ENCODE peak calls at places on chromosomes 16 and 17, in eight cellular contexts. Y is body of pancreas; V is uterus; J is effector memory CD4-positive, alpha-beta T cell; R is HCT116; D is esophagus squamous epithelium; C is gastrocnemius medialis; Q is lower lobe of right lung. I is an unnamed sample. For H3K36me3 and H3K4me1, the result is how much of the 10 kb centered on the place peaks cover.

GRCh38 chr17:12021604-12022003 is 927 bp downstream of the MAP2K4 start:
- DNase-seq in V (no peak), C (no peak), Q (no peak), Y (no peak), D (no peak), J (no peak), R (no peak), I (no peak)

GRCh38 chr17:47955497-47956461 is 1.9 kb downstream of the PRR15L start:
- DNase-seq in J (no peak), Q (peak), D (no peak), Y (peak), V (no peak), R (no peak), C (no peak), I (no peak)

GRCh38 chr17:74455025-74455585 is 11.3 kb upstream of the CD300A start:
- DNase-seq in C (peak), R (no peak), V (no peak), Y (no peak), Q (no peak), J (no peak), D (no peak), I (no peak)

GRCh38 chr16:88030498-88030897 is 79.3 kb downstream of the BANP start:
- DNase-seq in Q (no peak), R (no peak), J (no peak), C (no peak), D (no peak), V (peak), Y (no peak), I (no peak)

GRCh38 chr17:49920370-49920769 is 48.6 kb upstream of the DLX4 start:
- DNase-seq in V (no peak), Y (no peak), J (no peak), C (no peak), D (no peak), Q (no peak), R (no peak), I (no peak)

GRCh38 chr16:81366316-81366932 is 51.7 kb downstream of the GAN start:
- DNase-seq in D (no peak), C (no peak), R (peak), J (no peak), V (no peak), Q (no peak), Y (no peak), I (no peak)

GRCh38 chr16:81711609-81712329 is 67.3 kb upstream of the PLCG2 start:
- DNase-seq in R (peak), C (no peak), Q (no peak), J (no peak), V (peak), Y (no peak), D (no peak), I (no peak)

GRCh38 chr17:68592667-68593330 is 8.4 kb downstream of the FAM20A start:
- DNase-seq in Q (no peak), D (no peak), V (peak), Y (no peak), J (no peak), R (no peak), C (peak), I (no peak)

GRCh38 chr16:78113258-78113657 is 13.8 kb downstream of the WWOX start:
- DNase-seq in R (no peak), J (no peak), D (no peak), Y (no peak), C (no peak), V (no peak), Q (no peak), I (no peak)

GRCh38 chr17:44990994-44991393 is 22.9 kb upstream of the C1QL1 start:
- DNase-seq in Y (no peak), V (no peak), J (no peak), Q (no peak), D (no peak), C (no peak), R (no peak), I (no peak)

GRCh38 chr16:35792516-35793285 is 2333.3 kb downstream of the TP53TG3F start:
- DNase-seq in D (no peak), Y (no peak), C (no peak), Q (no peak), V (no peak), J (no peak), R (no peak), I (no peak)

GRCh38 chr16:13767215-13767614 is 152.7 kb upstream of the ERCC4 start:
- DNase-seq in Y (no peak), D (no peak), C (no peak), V (no peak), R (no peak), Q (no peak), J (no peak), I (no peak)

GRCh38 chr17:8647202-8647601 is 16.7 kb upstream of the MYH10 start:
- DNase-seq in Y (no peak), Q (no peak), D (no peak), V (no peak), C (no peak), R (no peak), J (no peak), I (no peak)

GRCh38 chr16:64391009-64391663 is 730.7 kb downstream of the CDH11 start:
- DNase-seq in D (no peak), C (no peak), Q (no peak), J (no peak), Y (no peak), V (no peak), R (no peak), I (no peak)

GRCh38 chr17:55495239-55495638 is 16.0 kb downstream of the SMIM36 start:
- DNase-seq in C (no peak), V (no peak), Y (no peak), D (no peak), J (no peak), R (no peak), Q (no peak), I (no peak)

GRCh38 chr16:88593489-88593888 is 23.3 kb downstream of the ZC3H18 start:
- DNase-seq in Y (no peak), R (no peak), V (no peak), D (no peak), C (no peak), Q (no peak), J (no peak), I (no peak)

GRCh38 chr17:81387235-81388060 is 7.8 kb upstream of the BAHCC1 start:
- DNase-seq in V (peak), J (no peak), Y (peak), C (peak), Q (peak), R (no peak), D (no peak), I (no peak)

GRCh38 chr16:5001571-5001970 is 32.2 kb downstream of the NAGPA start:
- DNase-seq in Q (peak), V (no peak), D (no peak), Y (no peak), R (no peak), J (no peak), C (no peak), I (no peak)

GRCh38 chr17:17685775-17686291 is 4.6 kb downstream of the RAI1 start:
- DNase-seq in R (peak), Q (peak), C (no peak), J (no peak), Y (peak), D (no peak), V (no peak), I (no peak)

GRCh38 chr17:6969323-6969726 is 26.5 kb upstream of the ALOX12 start:
- DNase-seq in J (no peak), Y (no peak), V (no peak), R (no peak), Q (no peak), C (no peak), D (no peak), I (no peak)

GRCh38 chr16:46751381-46751780 is 3.2 kb upstream of the MYLK3 start:
- DNase-seq in V (no peak), C (no peak), R (no peak), D (no peak), J (no peak), Q (no peak), Y (no peak), I (no peak)

GRCh38 chr17:59332890-59333377 is 1.5 kb downstream of the YPEL2 start:
- DNase-seq in Q (peak), J (no peak), C (peak), V (peak), D (no peak), Y (peak), R (no peak), I (no peak)

GRCh38 chr17:29384901-29385300 is 5.3 kb upstream of the TAOK1 start:
- DNase-seq in Y (no peak), Q (no peak), R (no peak), J (no peak), C (no peak), D (no peak), V (no peak), I (no peak)

GRCh38 chr16:2078096-2078495 is 30.3 kb downstream of the TSC2 start:
- DNase-seq in C (no peak), J (no peak), R (no peak), Q (no peak), Y (no peak), D (no peak), V (no peak), I (no peak)

DNA sequence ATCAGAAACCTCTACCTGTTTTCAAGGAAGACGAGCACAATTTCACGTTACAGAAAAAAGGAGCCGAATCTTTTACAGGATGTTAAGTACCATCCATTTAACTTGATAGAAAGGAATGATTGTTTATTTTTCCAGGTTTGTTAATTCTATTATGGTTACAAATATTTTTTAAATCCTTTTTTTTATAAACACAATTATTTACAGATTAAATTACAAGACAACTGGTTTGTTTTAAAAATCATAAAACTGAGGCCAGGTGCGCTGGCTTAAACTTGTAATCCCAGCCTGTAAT is 18.2 kb downstream of the ZNF213 start:
- DNase-seq in R (no peak), C (no peak), D (no peak), J (no peak), Q (peak), Y (no peak), V (no peak), I (no peak)
- H3K27ac ChIP-seq in R (no peak), C (peak), D (no peak), J (no peak), Q (no peak), Y (peak), V (peak), I (no peak)

GRCh38 chr17:14489986-14490385 is 189.1 kb downstream of the HS3ST3B1 start:
- DNase-seq in Y (no peak), C (no peak), D (no peak), J (no peak), R (no peak), Q (no peak), V (no peak), I (no peak)

GRCh38 chr17:14487068-14487467 is 186.2 kb downstream of the HS3ST3B1 start:
- DNase-seq in V (no peak), R (no peak), D (no peak), Y (no peak), C (no peak), Q (no peak), J (no peak), I (no peak)

GRCh38 chr17:14494161-14494560 is 193.3 kb downstream of the HS3ST3B1 start:
- DNase-seq in Y (no peak), C (no peak), Q (no peak), V (no peak), J (no peak), D (no peak), R (no peak), I (no peak)

DNA sequence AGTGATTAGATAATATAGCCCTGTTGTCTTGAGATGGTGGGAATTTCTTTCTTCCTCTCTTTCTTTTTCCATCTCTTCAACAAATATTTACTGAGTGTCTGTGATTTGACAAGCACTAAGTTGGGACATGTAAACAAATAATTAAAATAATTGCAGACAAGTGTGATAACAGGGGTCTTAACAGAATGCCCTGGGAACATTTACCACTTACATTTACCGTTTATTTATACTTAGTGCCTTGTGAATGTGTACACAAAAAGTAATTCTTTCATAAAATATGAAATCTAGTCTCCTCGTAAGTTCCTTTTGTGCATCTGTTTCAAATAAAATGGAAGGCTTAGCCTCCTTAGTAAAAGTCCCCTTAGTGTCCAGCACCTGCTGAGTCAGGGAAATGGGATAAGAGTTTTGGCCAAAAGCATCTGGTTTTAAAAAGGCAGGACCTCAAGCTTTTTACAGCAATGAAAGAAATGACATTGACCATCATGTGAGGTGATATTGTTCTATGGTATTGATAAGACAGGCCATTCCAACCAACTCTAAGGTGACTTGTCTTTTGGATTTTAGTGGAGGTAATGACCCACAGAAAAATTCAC is 188.2 kb downstream of the HS3ST3B1 start:
- DNase-seq in Q (no peak), R (no peak), J (no peak), C (no peak), V (no peak), D (no peak), Y (no peak), I (no peak)
- H3K36me3 ChIP-seq in Q (under half), R (under half), J (under half), C (under half), V (under half), D (under half), Y (under half), I (under half)

DNA sequence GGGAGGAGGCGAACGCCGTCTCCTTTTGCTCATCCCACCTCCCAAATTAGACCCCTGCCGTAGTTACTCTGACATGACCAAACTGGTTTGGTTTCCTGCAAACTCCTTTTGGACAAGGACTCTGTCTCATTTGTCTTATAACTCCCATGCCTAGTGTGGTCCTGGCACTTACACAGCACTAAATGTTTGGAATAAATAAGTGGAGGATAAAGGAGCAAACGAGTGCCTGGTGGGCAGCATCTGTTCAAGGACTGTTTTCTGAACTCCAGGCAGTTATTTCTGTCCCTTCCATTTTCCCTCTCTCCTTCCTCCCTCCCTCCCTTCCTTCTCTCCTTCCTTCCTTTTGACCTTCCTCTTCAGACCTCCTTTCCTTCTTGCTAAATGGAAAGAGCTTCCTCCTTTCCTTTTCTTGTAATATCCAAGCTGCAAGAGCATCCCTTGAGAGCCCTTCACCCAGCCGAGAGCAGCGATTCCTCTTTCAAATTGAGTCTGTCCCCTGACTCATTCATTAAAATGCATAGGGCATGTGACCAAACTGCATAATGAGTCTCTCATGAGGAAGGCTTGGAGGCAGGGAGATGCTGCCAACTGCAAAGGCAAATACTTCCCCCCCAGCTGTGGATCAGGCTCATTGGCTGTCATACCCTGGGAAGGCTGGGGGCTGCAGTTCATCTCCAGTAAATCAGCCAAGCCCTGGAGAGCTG is 36.9 kb downstream of the CHD9 start:
- DNase-seq in V (peak), C (peak), J (no peak), D (no peak), Y (peak), R (no peak), Q (peak), I (no peak)
- H3K4me1 ChIP-seq in V (under half), C (half or more), J (under half), D (half or more), Y (under half), R (under half), Q (half or more), I (under half)

GRCh38 chr16:11297492-11298142 is 16.5 kb upstream of the PRM1 start:
- DNase-seq in R (no peak), D (peak), Y (peak), C (peak), Q (peak), V (peak), J (peak), I (peak)
- H3K27ac ChIP-seq in R (no peak), D (no peak), Y (peak), C (no peak), Q (peak), V (peak), J (no peak), I (peak)